ENCODE peak calls at places on chromosomes 1 and 21, in seven cellular contexts. G, T, D, Y, Q, J and W are unnamed samples.

GRCh38 chr1:53294557-53294956 is 33.3 kb downstream of the LRP8 start:
- DNase-seq in J (no peak), G (peak), D (peak), Q (no peak), Y (no peak), T (no peak), W (no peak)

GRCh38 chr21:44078411-44078981 is 28.7 kb upstream of the PWP2 start:
- DNase-seq in G (no peak), T (no peak), Y (no peak), Q (no peak), J (no peak), D (no peak), W (no peak)

GRCh38 chr21:24897883-24898282 is 709.4 kb downstream of the MRPL39 start:
- DNase-seq in Y (no peak), T (no peak), G (no peak), J (no peak), Q (no peak), D (no peak), W (no peak)

GRCh38 chr1:69123486-69123885 is 444.2 kb upstream of the LRRC7 start:
- DNase-seq in G (no peak), Y (no peak), J (no peak), Q (no peak), D (no peak), T (no peak), W (no peak)

GRCh38 chr1:152946651-152947256 is at the start of gene SPRR5:
- DNase-seq in Y (no peak), G (no peak), D (no peak), Q (no peak), T (no peak), J (no peak), W (no peak)

GRCh38 chr1:211908453-211908852 is 77.9 kb upstream of the LPGAT1 start:
- DNase-seq in G (no peak), J (no peak), Q (no peak), Y (no peak), D (no peak), T (no peak), W (peak)

GRCh38 chr1:52634111-52634510 is 1.1 kb downstream of the SHISAL2A start:
- DNase-seq in Q (no peak), D (no peak), T (no peak), Y (no peak), G (no peak), J (no peak), W (no peak)

GRCh38 chr1:160855181-160855981 is 7.3 kb downstream of the CD244 start:
- DNase-seq in Q (no peak), J (no peak), G (no peak), Y (no peak), T (no peak), D (no peak), W (peak)

GRCh38 chr1:116373451-116374339 is 651 bp downstream of the ATP1A1 start:
- DNase-seq in D (peak), Y (peak), J (peak), G (peak), T (peak), Q (peak), W (peak)

GRCh38 chr1:65001238-65001792 is 35.0 kb upstream of the JAK1 start:
- DNase-seq in G (peak), D (peak), Y (no peak), J (peak), T (peak), Q (peak), W (peak)

GRCh38 chr21:37043818-37044217 is 29.1 kb downstream of the PIGP start:
- DNase-seq in D (no peak), Y (no peak), G (no peak), J (no peak), T (no peak), Q (no peak), W (no peak)

GRCh38 chr21:33370292-33370691 is 32.9 kb upstream of the IFNGR2 start:
- DNase-seq in T (no peak), Y (no peak), J (no peak), G (peak), D (no peak), Q (no peak), W (no peak)

DNA sequence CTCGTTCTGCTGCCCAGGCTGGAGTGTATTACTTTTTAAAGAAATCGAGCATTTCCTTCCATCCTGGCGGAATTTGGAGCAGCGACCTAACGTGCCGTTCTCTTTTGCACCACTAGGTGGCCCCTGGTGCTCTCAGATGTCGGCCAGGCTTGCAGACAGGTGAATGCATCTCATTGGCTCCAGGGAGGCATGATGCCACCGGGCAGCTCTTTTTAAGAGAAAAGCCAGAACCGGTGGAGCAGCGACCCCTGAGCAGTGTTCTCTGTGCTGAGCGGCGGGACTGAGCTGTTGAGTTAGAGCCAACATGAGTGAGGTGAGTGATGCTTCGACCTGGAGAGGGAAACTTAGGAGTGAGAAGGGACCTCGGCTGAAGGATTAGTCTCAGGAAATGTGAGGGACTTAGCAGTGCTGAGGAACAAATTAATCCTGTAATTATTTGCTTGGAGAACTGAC is at the start of gene PCP4:
- DNase-seq in Y (peak), D (peak), Q (no peak), T (no peak), G (peak), J (peak), W (no peak)
- H3K4me3 ChIP-seq in Y (no peak), D (no peak), Q (no peak), T (no peak), G (no peak), J (no peak), W (no peak)

GRCh38 chr1:110944806-110945205 is 18.9 kb downstream of the LRIF1 start:
- DNase-seq in Y (no peak), G (no peak), J (no peak), T (no peak), Q (no peak), D (no peak), W (no peak)
- TF ChIP-seq CTCF in Y (no peak), G (no peak), J (no peak), T (no peak), Q (no peak), D (no peak), W (no peak)

DNA sequence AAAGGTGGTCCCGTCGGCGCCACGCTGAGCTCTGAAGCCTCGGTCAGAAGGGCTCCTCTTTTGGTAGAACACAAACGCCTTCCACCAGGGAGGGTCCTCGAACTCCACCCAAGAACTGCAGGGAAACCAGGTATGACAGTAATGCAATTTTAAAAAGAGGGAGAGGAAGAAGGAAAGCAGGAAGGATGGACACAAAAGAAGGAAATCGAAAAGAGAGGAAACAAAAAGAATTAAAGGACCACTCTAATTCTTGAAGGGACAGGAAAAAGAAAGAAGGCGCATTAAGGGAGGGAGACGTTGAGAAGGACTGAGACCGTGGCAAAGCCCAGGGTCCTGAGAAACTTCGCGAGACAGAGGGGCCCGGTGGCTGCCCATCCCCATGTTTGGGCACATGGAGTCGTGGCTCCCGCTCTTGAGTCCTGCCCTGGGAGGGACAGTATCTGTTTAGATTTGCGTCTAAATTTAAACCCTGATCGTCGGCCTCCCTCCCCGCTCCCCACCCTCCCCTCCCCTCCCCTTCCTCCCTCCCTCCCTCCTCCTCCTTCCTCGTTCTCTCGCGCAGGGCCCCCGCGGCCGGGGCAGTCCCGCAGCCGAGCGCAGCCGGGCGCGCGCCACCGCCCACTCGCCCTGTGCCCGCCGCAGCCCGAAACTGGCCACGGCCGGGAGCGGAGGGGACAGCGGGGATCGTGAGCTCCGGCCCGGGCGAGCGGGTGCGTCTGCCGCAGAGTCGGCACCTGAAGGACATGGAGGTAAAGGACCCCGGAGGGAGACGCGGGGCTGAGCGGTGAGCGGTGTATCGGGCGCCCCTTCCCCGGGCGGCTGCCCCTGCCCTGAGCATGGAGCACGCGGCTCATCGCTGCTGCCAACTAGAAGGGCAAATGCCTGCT is at the start of gene RCSD1:
- DNase-seq in D (peak), Q (no peak), Y (peak), J (peak), G (no peak), T (peak), W (peak)
- H3K4me3 ChIP-seq in D (peak), Q (peak), Y (peak), J (peak), G (peak), T (peak), W (peak)

GRCh38 chr1:167538657-167539056 is 14.9 kb downstream of the CREG1 start:
- DNase-seq in T (no peak), D (peak), Q (no peak), J (no peak), G (no peak), Y (no peak), W (no peak)
- TF ChIP-seq CTCF in T (no peak), D (no peak), Q (no peak), J (no peak), G (peak), Y (peak), W (no peak)

GRCh38 chr1:112998592-112999235 is 42.7 kb upstream of the SLC16A1 start:
- DNase-seq in Y (no peak), Q (peak), J (peak), G (peak), T (peak), D (peak), W (no peak)
- H3K4me3 ChIP-seq in Y (no peak), Q (no peak), J (no peak), G (no peak), T (no peak), D (no peak), W (no peak)

GRCh38 chr1:155304558-155305063 is 3.4 kb upstream of the PKLR start:
- DNase-seq in D (no peak), T (no peak), Q (no peak), G (no peak), J (no peak), Y (no peak), W (no peak)

GRCh38 chr1:155308493-155309422 is at the start of gene FDPS:
- DNase-seq in D (peak), Y (peak), J (peak), T (peak), Q (peak), G (peak), W (peak)

GRCh38 chr1:155309423-155310021 is 856 bp downstream of the FDPS start:
- DNase-seq in D (peak), Q (no peak), G (no peak), T (peak), J (peak), Y (peak), W (no peak)

GRCh38 chr1:155305881-155306391 is 2.7 kb upstream of the FDPS start:
- DNase-seq in J (no peak), T (no peak), D (peak), G (no peak), Y (no peak), Q (no peak), W (no peak)

GRCh38 chr1:155307247-155307740 is 1.4 kb upstream of the FDPS start:
- DNase-seq in Y (peak), Q (no peak), D (peak), T (no peak), G (peak), J (no peak), W (no peak)
- TF ChIP-seq CTCF in Y (peak), Q (no peak), D (peak), T (peak), G (peak), J (peak), W (peak)

DNA sequence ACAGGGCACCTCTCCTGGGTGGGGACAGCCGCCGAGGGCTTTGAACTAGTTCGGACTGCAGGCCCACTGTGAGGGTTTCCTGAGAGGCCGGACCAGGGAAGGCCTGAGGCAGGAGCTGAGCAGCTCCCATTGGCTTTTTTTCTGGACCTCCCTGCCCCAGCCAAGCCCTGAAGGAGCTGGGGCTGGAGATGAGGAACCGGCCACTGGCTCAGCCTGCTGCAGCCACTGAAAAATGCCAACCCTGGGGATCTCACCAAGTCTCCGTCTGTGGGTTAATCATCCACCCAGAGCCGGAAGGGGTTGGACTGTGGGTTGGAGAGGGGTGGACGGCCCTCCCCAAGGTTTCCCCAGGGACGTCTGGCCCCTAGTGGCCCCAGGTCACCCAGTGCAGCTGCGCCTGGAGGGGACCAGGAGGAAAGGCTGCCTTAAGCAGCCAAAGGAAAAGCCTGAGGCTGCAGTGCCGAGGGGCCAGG is 2.5 kb downstream of the VWA1 start:
- DNase-seq in J (no peak), Q (no peak), Y (no peak), D (peak), T (no peak), G (no peak), W (no peak)
- H3K4me3 ChIP-seq in J (no peak), Q (no peak), Y (no peak), D (no peak), T (no peak), G (no peak), W (no peak)

GRCh38 chr1:154466879-154467767 is 34.9 kb upstream of the TDRD10 start:
- DNase-seq in J (no peak), Q (no peak), Y (no peak), G (peak), T (no peak), D (no peak), W (no peak)
- TF ChIP-seq CTCF in J (peak), Q (no peak), Y (peak), G (peak), T (peak), D (peak), W (peak)